ENCODE peak calls at places on chromosomes 16 and 17, in ten cellular contexts. M is NCI-H748 treated with DMSO at 0.1 percent for 48 hours; K is epithelial cell of esophagus; F is activated T-cell treated with anti-CD3 and anti-CD28 coated beads, Interleukin-2, amount 50 U/mL, for 24 hours; E is foreskin fibroblast; P is substantia nigra; V is HCT116; L is left lung; Q is ecto neural progenitor cell; S is NCI-H460. W is an unnamed sample.

GRCh38 chr16:12110361-12111107 is 134.0 kb downstream of the SNX29 start:
- DNase-seq in S (no peak), Q (no peak), K (no peak), P (no peak), F (no peak), M (no peak), E (no peak), V (no peak), L (no peak), W (no peak)

GRCh38 chr16:69930117-69930776 is 20.9 kb upstream of the CLEC18A start:
- DNase-seq in P (no peak), Q (peak; percentile 76), F (peak; percentile 51), E (peak; percentile 81), K (peak; percentile 59), L (no peak), M (no peak), S (peak; percentile 56), V (peak; percentile 40), W (no peak)

GRCh38 chr16:56257666-56258359 is 66.5 kb downstream of the GNAO1 start:
- DNase-seq in F (no peak), K (no peak), S (no peak), L (no peak), V (no peak), Q (no peak), E (peak; percentile 8), P (no peak), M (no peak), W (no peak)

GRCh38 chr16:85908444-85908843 is 9.5 kb downstream of the IRF8 start:
- DNase-seq in E (no peak), M (no peak), L (no peak), K (no peak), V (no peak), F (peak; percentile 26), Q (no peak), S (no peak), P (no peak), W (no peak)

GRCh38 chr17:7196651-7197050 is 17.5 kb upstream of the ASGR1 start:
- DNase-seq in L (no peak), Q (no peak), E (no peak), K (no peak), P (no peak), M (no peak), F (no peak), S (no peak), V (no peak), W (no peak)

GRCh38 chr16:63789603-63790002 is 1332.3 kb downstream of the CDH11 start:
- DNase-seq in K (peak; percentile 25), Q (no peak), E (no peak), S (no peak), V (no peak), M (no peak), P (no peak), F (no peak), L (no peak), W (no peak)

GRCh38 chr17:19306160-19307111 is 56.1 kb downstream of the B9D1 start:
- DNase-seq in V (no peak), P (peak; percentile 89), M (no peak), F (peak; percentile 37), S (no peak), K (no peak), Q (no peak), E (no peak), L (no peak), W (no peak)

GRCh38 chr16:30567160-30567990 is 4.1 kb downstream of the ZNF688 start:
- DNase-seq in V (no peak), E (no peak), F (peak; percentile 67), Q (no peak), P (no peak), M (no peak), L (peak; percentile 23), S (no peak), K (peak; percentile 92), W (no peak)

GRCh38 chr17:39867084-39867890 is 715 bp upstream of the ZPBP2 start:
- DNase-seq in F (peak; percentile 71), L (no peak), V (no peak), E (no peak), P (no peak), K (no peak), Q (no peak), S (no peak), M (no peak), W (no peak)

GRCh38 chr17:50470451-50470850 is 1.8 kb upstream of the CHAD start:
- DNase-seq in F (no peak), L (peak; percentile 10), P (no peak), K (no peak), E (no peak), V (no peak), Q (no peak), M (no peak), S (no peak), W (peak; percentile 12)

GRCh38 chr17:57782642-57783337 is 37.7 kb upstream of the CCDC182 start:
- DNase-seq in M (no peak), S (no peak), P (no peak), Q (peak; percentile 73), E (no peak), K (no peak), V (no peak), L (peak; percentile 61), F (no peak), W (no peak)

W was measured in pancreas.